ENCODE peak calls at places on chromosomes 4 and X, in nine cellular contexts. J is iPS DF 19.7; Y is cardiac fibroblast; T is SW480; C is activated CD4-positive, alpha-beta T cell treated with anti-CD3 and anti-CD28 coated beads, Interleukin-2, amount 10 ng/mL, durations not matched to agents 7 days and 5 days; Z is GM04504; F is stimulated activated effector memory CD8-positive, alpha-beta T cell treated with anti-CD3 and anti-CD28 coated beads, Interleukin-12 subunit alpha, Interleukin-12 subunit beta, amount 100 ng/mL, for 72 hours; B is CD8-positive, alpha-beta memory T cell; N is posterior vena cava. P is an unnamed sample.

GRCh38 chr4:153513596-153513995 is 47.4 kb downstream of the TMEM131L start:
- DNase-seq in F (no peak), Y (peak), B (no peak), Z (peak), T (no peak), J (no peak), N (no peak), C (no peak), P (no peak)

GRCh38 chr4:85842540-85842939 is 367.6 kb downstream of the ARHGAP24 start:
- DNase-seq in J (no peak), T (no peak), C (no peak), Y (no peak), B (no peak), F (no peak), Z (no peak), N (no peak), P (no peak)

GRCh38 chr4:139560396-139561084 is 4.5 kb upstream of the SETD7 start:
- DNase-seq in Y (no peak), N (no peak), B (no peak), F (no peak), Z (no peak), T (no peak), J (no peak), C (no peak), P (peak)

GRCh38 chr4:22235798-22236197 is 280.1 kb downstream of the ADGRA3 start:
- DNase-seq in C (no peak), N (no peak), Y (no peak), Z (no peak), F (no peak), B (no peak), J (no peak), T (no peak), P (no peak)

GRCh38 chr4:8912089-8912455 is 40.4 kb upstream of the HMX1 start:
- DNase-seq in J (no peak), F (no peak), Y (no peak), Z (no peak), N (no peak), T (no peak), B (no peak), C (peak), P (no peak)

GRCh38 chr4:142953171-142953570 is 107.1 kb upstream of the INPP4B start:
- DNase-seq in T (no peak), N (no peak), Y (no peak), F (no peak), Z (no peak), B (no peak), C (no peak), J (no peak), P (no peak)

GRCh38 chr4:83535945-83536648 is at the start of gene GPAT3:
- DNase-seq in Y (no peak), Z (peak), J (no peak), F (peak), C (peak), B (peak), N (peak), T (peak), P (peak)

GRCh38 chr4:85762204-85762884 is 287.4 kb downstream of the ARHGAP24 start:
- DNase-seq in N (no peak), Y (peak), F (no peak), J (no peak), C (no peak), Z (peak), B (no peak), T (no peak), P (no peak)

GRCh38 chr4:125044886-125045285 is 269.9 kb upstream of the FAT4 start:
- DNase-seq in C (no peak), N (no peak), T (no peak), J (no peak), B (no peak), Y (no peak), F (no peak), Z (no peak), P (no peak)

GRCh38 chrX:19739683-19740082 is 147.7 kb downstream of the SH3KBP1 start:
- DNase-seq in N (no peak), C (peak), F (no peak), J (no peak), B (peak), Y (peak), T (peak), Z (no peak), P (peak)

GRCh38 chr4:7842384-7843279 is 97.0 kb downstream of the AFAP1 start:
- DNase-seq in N (no peak), F (no peak), J (no peak), T (peak), Z (peak), Y (peak), C (no peak), B (no peak), P (no peak)

GRCh38 chr4:148978301-148978700 is 536.1 kb upstream of the NR3C2 start:
- DNase-seq in N (no peak), Z (no peak), F (no peak), T (no peak), B (no peak), J (no peak), Y (no peak), C (no peak), P (no peak)

GRCh38 chr4:74039065-74039763 is 725 bp upstream of the CXCL3 start:
- DNase-seq in T (peak), B (no peak), C (no peak), N (no peak), Y (peak), Z (no peak), F (no peak), J (no peak), P (no peak)

GRCh38 chrX:153948002-153948466 is 3.6 kb upstream of the RENBP start:
- DNase-seq in Z (no peak), F (no peak), T (no peak), Y (no peak), B (no peak), N (no peak), C (no peak), J (no peak), P (no peak)

GRCh38 chr4:149766135-149766534 is 49.5 kb downstream of the IQCM start:
- DNase-seq in T (no peak), N (no peak), F (no peak), B (no peak), Z (no peak), J (no peak), C (no peak), Y (no peak), P (no peak)

GRCh38 chr4:7338876-7339623 is 95.7 kb downstream of the PSAPL1 start:
- DNase-seq in B (no peak), J (no peak), T (no peak), F (no peak), N (peak), Z (no peak), Y (no peak), C (no peak), P (no peak)

GRCh38 chrX:103330601-103331397 is 760 bp downstream of the TCEAL7 start:
- DNase-seq in B (no peak), Z (no peak), C (no peak), J (no peak), F (no peak), N (no peak), T (no peak), Y (peak), P (no peak)

GRCh38 chr4:79651516-79651915 is 243.5 kb upstream of the GK2 start:
- DNase-seq in F (no peak), J (peak), N (no peak), Y (peak), Z (no peak), B (no peak), T (peak), C (no peak), P (no peak)

GRCh38 chr4:173121044-173121685 is 47.4 kb upstream of the GALNT7 start:
- DNase-seq in Y (peak), C (no peak), Z (no peak), T (peak), B (no peak), N (no peak), J (no peak), F (no peak), P (no peak)

GRCh38 chr4:11597506-11597905 is 168.8 kb upstream of the HS3ST1 start:
- DNase-seq in Z (no peak), F (no peak), J (no peak), N (no peak), C (no peak), B (no peak), Y (no peak), T (no peak), P (no peak)

GRCh38 chrX:103954259-103954658 is 8.2 kb upstream of the TMSB15B start:
- DNase-seq in Y (no peak), C (no peak), T (no peak), N (no peak), B (no peak), Z (no peak), F (no peak), J (no peak), P (no peak)

GRCh38 chr4:121726642-121727268 is 30.0 kb upstream of the ANXA5 start:
- DNase-seq in B (no peak), J (no peak), Y (peak), T (peak), N (no peak), C (peak), F (no peak), Z (peak), P (peak)

GRCh38 chrX:106170318-106170717 is 2.2 kb downstream of the PWWP3B start:
- DNase-seq in F (no peak), Y (peak), B (no peak), T (peak), C (no peak), Z (no peak), J (no peak), N (no peak), P (no peak)

GRCh38 chr4:182370491-182370890 is 127.3 kb downstream of the TENM3 start:
- DNase-seq in Z (no peak), C (no peak), F (no peak), T (no peak), J (no peak), B (no peak), N (no peak), Y (peak), P (no peak)

GRCh38 chr4:126748736-126749135 is 884.0 kb upstream of the INTU start:
- DNase-seq in N (no peak), J (no peak), C (no peak), T (no peak), Z (no peak), B (no peak), F (no peak), Y (no peak), P (no peak)